ENCODE peak calls at places on chromosomes 1 and 21, in six cellular contexts. A is neuronal stem cell, D is IMR-90, E is mesenchymal stem cell, G is trophoblast cell, X is H1. B is an unnamed sample.

GRCh38 chr1:36151845-36152203 is 2.5 kb upstream of the TRAPPC3 start:
- DNase-seq in A (no peak), D (no peak), E (no peak), G (no peak), X (no peak), B (no peak)

GRCh38 chr21:29606613-29607012 is 307.9 kb downstream of the BACH1 start:
- DNase-seq in A (no peak), D (no peak), E (no peak), G (no peak), X (no peak), B (no peak)

GRCh38 chr1:78355646-78356045 is 135.1 kb upstream of the PTGFR start:
- DNase-seq in A (no peak), D (peak), E (no peak), G (no peak), X (no peak), B (no peak)

GRCh38 chr1:70978623-70979022 is 69.0 kb downstream of the PTGER3 start:
- DNase-seq in A (no peak), D (no peak), E (no peak), G (no peak), X (no peak), B (no peak)

GRCh38 chr1:36924282-36924791 is 110.0 kb downstream of the GRIK3 start:
- DNase-seq in A (peak), D (peak), E (no peak), G (peak), X (peak), B (peak)

GRCh38 chr1:186498695-186499389 is 37.9 kb upstream of the PDC start:
- DNase-seq in A (no peak), D (peak), E (peak), G (peak), X (no peak), B (no peak)

GRCh38 chr1:21335088-21335678 is 44.9 kb upstream of the ECE1 start:
- DNase-seq in A (no peak), D (no peak), E (no peak), G (no peak), X (no peak), B (no peak)

GRCh38 chr1:221834698-221835538 is 93.0 kb upstream of the DUSP10 start:
- DNase-seq in A (no peak), D (no peak), E (no peak), G (peak), X (no peak), B (no peak)

GRCh38 chr1:83996621-83997020 is 2.3 kb downstream of the TTLL7 start:
- DNase-seq in A (no peak), D (peak), E (peak), G (no peak), X (no peak), B (no peak)

GRCh38 chr1:154313066-154313356 is 7.9 kb upstream of the AQP10 start:
- DNase-seq in A (no peak), D (no peak), E (no peak), G (no peak), X (no peak), B (no peak)

GRCh38 chr1:214514819-214515383 is 36.5 kb downstream of the PTPN14 start:
- DNase-seq in A (peak), D (no peak), E (no peak), G (no peak), X (no peak), B (no peak)

GRCh38 chr1:100320311-100321097 is 31.8 kb upstream of the CDC14A start:
- DNase-seq in A (no peak), D (no peak), E (no peak), G (no peak), X (no peak), B (no peak)

GRCh38 chr1:15973772-15974171 is 2.1 kb downstream of the ZBTB17 start:
- DNase-seq in A (no peak), D (no peak), E (no peak), G (no peak), X (no peak), B (no peak)

GRCh38 chr1:223401873-223402789 is 8.9 kb downstream of the CCDC185 start:
- DNase-seq in A (no peak), D (peak), E (peak), G (peak), X (no peak), B (no peak)

GRCh38 chr1:79617777-79618176 is 611.2 kb upstream of the ADGRL4 start:
- DNase-seq in A (no peak), D (no peak), E (no peak), G (no peak), X (no peak), B (no peak)

GRCh38 chr1:168386949-168387586 is 106.4 kb downstream of the TBX19 start:
- DNase-seq in A (peak), D (no peak), E (no peak), G (peak), X (no peak), B (peak)

GRCh38 chr1:68116643-68117235 is 66.3 kb upstream of the DIRAS3 start:
- DNase-seq in A (peak), D (peak), E (peak), G (peak), X (no peak), B (no peak)

GRCh38 chr1:9842073-9842711 is 18.4 kb upstream of the CLSTN1 start:
- DNase-seq in A (no peak), D (peak), E (no peak), G (no peak), X (no peak), B (no peak)

GRCh38 chr1:89986020-89986419 is 8.9 kb upstream of the ZNF326 start:
- DNase-seq in A (no peak), D (no peak), E (peak), G (no peak), X (no peak), B (no peak)

GRCh38 chr1:40679165-40679953 is 12.1 kb upstream of the NFYC start:
- DNase-seq in A (no peak), D (no peak), E (no peak), G (no peak), X (no peak), B (no peak)

GRCh38 chr1:65510961-65511360 is 90.5 kb downstream of the LEPR start:
- DNase-seq in A (no peak), D (no peak), E (no peak), G (no peak), X (no peak), B (no peak)

GRCh38 chr1:107105914-107106313 is 34.9 kb upstream of the NTNG1 start:
- DNase-seq in A (no peak), D (no peak), E (no peak), G (no peak), X (no peak), B (no peak)

GRCh38 chr1:201850053-201850397 is 21.1 kb downstream of the IPO9 start:
- DNase-seq in A (no peak), D (peak), E (peak), G (peak), X (no peak), B (no peak)

GRCh38 chr1:151831605-151832004 is at the start of gene RORC:
- DNase-seq in A (no peak), D (no peak), E (no peak), G (no peak), X (no peak), B (no peak)

GRCh38 chr1:236425031-236425663 is 31.1 kb downstream of the EDARADD start:
- DNase-seq in A (no peak), D (no peak), E (no peak), G (no peak), X (no peak), B (peak)

GRCh38 chr1:236426215-236426614 is 32.1 kb downstream of the EDARADD start:
- DNase-seq in A (no peak), D (no peak), E (no peak), G (no peak), X (no peak), B (no peak)

GRCh38 chr1:236433819-236434315 is 39.8 kb downstream of the EDARADD start:
- DNase-seq in A (no peak), D (no peak), E (no peak), G (no peak), X (no peak), B (no peak)

GRCh38 chr1:236429715-236430274 is 35.7 kb downstream of the EDARADD start:
- DNase-seq in A (no peak), D (no peak), E (no peak), G (no peak), X (no peak), B (no peak)
- H2BK5ac ChIP-seq in A (no peak), D (no peak), E (no peak), G (no peak), X (no peak), B (no peak)

GRCh38 chr1:2198571-2198970 is 4.0 kb upstream of the FAAP20 start:
- DNase-seq in A (no peak), D (no peak), E (no peak), G (no peak), X (no peak), B (no peak)
- H2AFZ ChIP-seq in A (peak), D (peak), E (no peak), G (no peak), X (no peak), B (no peak)

DNA sequence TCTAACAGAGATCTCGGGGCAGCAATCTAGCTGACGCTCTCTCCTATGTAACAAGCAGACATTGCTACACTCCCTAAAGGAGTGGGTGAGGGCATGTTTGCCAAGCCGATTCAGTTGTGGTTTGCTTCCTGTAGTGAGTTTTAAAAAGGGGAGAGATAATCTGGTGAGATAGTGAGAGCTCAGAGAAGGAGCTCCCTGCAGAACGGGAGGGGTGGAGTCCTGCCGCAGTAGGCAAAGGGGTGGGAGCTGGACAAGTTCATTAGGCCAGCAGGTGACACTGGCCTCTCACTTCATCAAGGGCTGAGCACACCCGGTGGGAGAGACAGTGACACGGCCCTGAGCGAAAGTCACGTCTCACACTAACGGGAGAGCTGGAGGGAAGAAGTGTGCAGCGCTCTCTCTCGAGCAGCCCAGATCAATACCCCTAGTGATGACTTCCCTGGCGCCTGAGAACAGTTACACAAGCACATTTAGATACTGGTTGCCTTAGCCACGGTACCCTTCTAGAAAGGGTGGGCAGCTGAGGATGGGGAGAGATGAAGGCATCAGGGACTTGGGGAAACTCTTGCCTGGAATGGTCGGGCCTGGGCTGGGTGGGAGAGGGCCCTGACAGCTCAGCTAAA is 144.1 kb upstream of the CD34 start:
- DNase-seq in A (no peak), D (no peak), E (no peak), G (no peak), X (no peak), B (no peak)
- H2BK5ac ChIP-seq in A (no peak), D (no peak), E (no peak), G (no peak), X (no peak), B (no peak)

DNA sequence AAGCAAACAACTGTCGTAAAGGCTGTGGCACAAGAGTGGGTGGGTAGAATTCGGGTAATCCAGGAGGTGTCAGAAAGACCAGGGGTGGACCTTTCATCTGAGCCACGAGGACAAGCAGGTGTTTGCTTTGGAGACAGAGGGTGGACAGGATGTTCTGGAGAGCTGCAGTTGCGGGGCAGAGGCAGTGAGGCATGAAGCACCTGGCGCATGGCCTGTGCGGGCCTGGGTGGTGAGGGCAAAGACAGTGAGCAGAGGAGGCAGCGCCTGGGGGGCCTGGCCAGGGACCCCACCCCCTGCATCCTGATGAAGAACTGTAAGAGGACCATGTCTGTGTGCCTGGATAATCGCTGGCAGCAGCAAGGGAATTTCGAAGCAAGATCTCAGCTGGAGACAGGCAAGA is 24.9 kb downstream of the KIF26B start:
- DNase-seq in A (no peak), D (no peak), E (no peak), G (no peak), X (no peak), B (no peak)
- H2AFZ ChIP-seq in A (no peak), D (no peak), E (no peak), G (no peak), X (no peak), B (no peak)

DNA sequence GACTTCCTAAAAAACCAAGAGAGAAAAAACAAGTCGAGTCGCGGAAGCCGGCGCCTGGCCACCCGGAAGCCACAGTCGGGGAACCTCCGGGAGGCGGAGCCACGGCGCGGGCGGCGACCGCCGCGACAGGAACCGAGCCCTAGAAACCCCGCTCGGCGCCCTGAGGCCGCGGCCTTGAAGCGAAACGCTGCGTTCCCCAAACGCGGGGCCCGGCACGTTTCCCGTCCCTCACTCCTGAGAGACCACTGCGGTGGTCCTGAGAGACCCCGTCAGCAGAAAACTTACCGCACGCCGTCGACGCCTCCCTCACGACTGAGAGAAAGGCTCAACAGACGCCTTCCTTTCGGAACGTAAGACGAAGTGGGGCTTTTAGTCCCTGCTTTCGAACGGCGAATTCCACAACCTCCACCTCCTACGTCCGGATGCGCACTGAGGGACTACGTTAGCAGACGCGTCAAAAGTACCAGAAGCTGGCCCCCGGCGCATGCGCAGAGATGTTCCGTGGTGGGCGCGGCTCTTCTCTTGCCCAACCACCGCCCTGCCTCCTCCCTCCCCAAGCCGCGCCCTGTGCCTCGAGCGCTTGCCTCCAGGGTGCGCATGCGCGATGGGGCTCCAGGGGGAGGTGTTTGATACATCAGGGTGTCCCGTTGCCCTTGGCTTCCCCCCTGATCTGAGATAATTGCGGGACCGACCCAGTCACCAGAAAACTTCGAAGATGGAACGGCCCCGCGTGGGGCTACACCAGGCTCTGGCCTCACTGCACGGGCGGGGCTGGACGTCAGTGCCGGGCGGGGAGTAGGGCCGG is at the start of gene RSRP1:
- DNase-seq in A (peak), D (peak), E (peak), G (peak), X (peak), B (peak)
- H2BK5ac ChIP-seq in A (peak), D (peak), E (peak), G (peak), X (peak), B (no peak)

GRCh38 chr1:227453962-227454361 is 109.4 kb upstream of the ZNF678 start:
- DNase-seq in A (no peak), D (no peak), E (no peak), G (no peak), X (no peak), B (no peak)
- H2AFZ ChIP-seq in A (no peak), D (no peak), E (no peak), G (no peak), X (peak), B (no peak)

DNA sequence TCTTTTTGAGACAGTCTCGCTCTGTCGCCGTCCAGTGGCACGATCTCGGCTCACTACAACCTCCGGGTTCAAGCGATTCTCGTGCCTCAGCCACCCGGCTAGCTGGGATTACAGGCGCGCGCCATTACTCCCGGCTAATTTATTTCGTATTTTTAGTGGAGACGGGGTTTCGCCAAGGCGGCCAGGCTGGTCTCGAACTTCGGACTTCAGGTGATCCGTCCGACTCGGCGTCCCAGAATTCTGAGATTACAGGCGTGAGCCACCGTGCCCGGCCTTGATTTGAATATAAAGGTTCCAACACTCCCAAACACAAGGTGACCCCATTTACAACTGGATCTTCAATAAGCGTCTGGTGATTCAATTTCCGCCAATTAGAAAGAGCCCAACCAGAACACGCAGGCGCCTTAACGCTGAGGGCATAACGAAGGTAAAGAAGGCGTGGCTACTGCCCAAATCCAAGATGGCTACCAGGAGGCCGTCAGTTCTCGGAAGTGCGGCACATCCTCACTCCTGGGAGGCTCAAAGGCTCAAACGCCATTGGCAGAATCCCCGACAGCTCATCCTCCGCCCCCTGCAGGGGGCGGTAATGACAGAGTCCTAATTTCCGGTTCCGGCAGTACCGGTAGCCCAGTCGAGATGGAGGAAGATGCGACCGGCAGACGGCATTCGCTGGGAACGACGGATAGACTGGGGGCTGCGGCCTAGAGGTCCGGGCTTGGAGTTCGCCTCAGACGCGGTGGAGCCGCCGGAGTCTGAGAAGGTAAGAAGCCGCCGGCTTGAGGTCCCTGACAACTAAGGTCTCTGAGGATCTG is at the start of gene SLC25A44:
- DNase-seq in A (peak), D (peak), E (peak), G (peak), X (peak), B (peak)
- H2BK5ac ChIP-seq in A (peak), D (peak), E (no peak), G (peak), X (peak), B (peak)

B was measured in H9.